ENCODE peak calls at places on chromosomes 12 and 14, in seven cellular contexts. F is BE2C, C is fibroblast of lung, U is A549, E is breast epithelium, P is HCT116, X is mammary epithelial cell. Q is an unnamed sample. For H3K4me1, the result is how much of the 10 kb centered on the place peaks cover.

GRCh38 chr14:58771016-58771415 is 133.3 kb downstream of the DACT1 start:
- DNase-seq in F (no peak), C (no peak), U (no peak), E (no peak), P (no peak), X (no peak), Q (no peak)

GRCh38 chr12:30110970-30111586 is 327.3 kb upstream of the TMTC1 start:
- DNase-seq in F (no peak), C (peak), U (no peak), E (no peak), P (no peak), X (peak), Q (no peak)

GRCh38 chr14:94050231-94050880 is 24.2 kb downstream of the OTUB2 start:
- DNase-seq in F (no peak), C (no peak), U (no peak), E (no peak), P (no peak), X (no peak), Q (no peak)

GRCh38 chr12:50566066-50566465 is 61.3 kb downstream of the DIP2B start:
- DNase-seq in F (no peak), C (no peak), U (no peak), E (no peak), P (no peak), X (no peak), Q (no peak)

GRCh38 chr12:116539905-116540482 is 19.2 kb upstream of the MAP1LC3B2 start:
- DNase-seq in F (peak), C (peak), U (no peak), E (no peak), P (no peak), X (peak), Q (no peak)

GRCh38 chr12:9039397-9039977 is 50.1 kb downstream of the KLRG1 start:
- DNase-seq in F (peak), C (peak), U (peak), E (no peak), P (peak), X (peak), Q (peak)

GRCh38 chr12:129570796-129571400 is 332.9 kb downstream of the TMEM132D start:
- DNase-seq in F (no peak), C (no peak), U (no peak), E (no peak), P (no peak), X (no peak), Q (no peak)

GRCh38 chr14:31884776-31885379 is 192.2 kb upstream of the ARHGAP5 start:
- DNase-seq in F (no peak), C (peak), U (no peak), E (no peak), P (no peak), X (peak), Q (no peak)

GRCh38 chr12:30678221-30678620 is 17.4 kb downstream of the IPO8 start:
- DNase-seq in F (no peak), C (no peak), U (no peak), E (no peak), P (no peak), X (no peak), Q (no peak)

GRCh38 chr12:8692573-8692972 is 5.2 kb upstream of the RIMKLB start:
- DNase-seq in F (no peak), C (peak), U (no peak), E (no peak), P (no peak), X (peak), Q (peak)

GRCh38 chr12:54160807-54161480 is 27.8 kb downstream of the SMUG1 start:
- DNase-seq in F (no peak), C (no peak), U (no peak), E (no peak), P (no peak), X (no peak), Q (no peak)

GRCh38 chr12:47361389-47362031 is 281.8 kb upstream of the AMIGO2 start:
- DNase-seq in F (no peak), C (no peak), U (peak), E (no peak), P (no peak), X (peak), Q (peak)

GRCh38 chr12:22275847-22276246 is 58.7 kb downstream of the ST8SIA1 start:
- DNase-seq in F (no peak), C (peak), U (peak), E (peak), P (no peak), X (peak), Q (no peak)

GRCh38 chr12:123813349-123813748 is 51.2 kb downstream of the DNAH10 start:
- DNase-seq in F (no peak), C (peak), U (no peak), E (no peak), P (no peak), X (peak), Q (no peak)

GRCh38 chr14:90301580-90302181 is 30.1 kb downstream of the NRDE2 start:
- DNase-seq in F (no peak), C (peak), U (peak), E (no peak), P (no peak), X (peak), Q (no peak)

GRCh38 chr14:32370720-32371119 is 41.6 kb downstream of the AKAP6 start:
- DNase-seq in F (no peak), C (peak), U (peak), E (no peak), P (peak), X (peak), Q (no peak)

GRCh38 chr14:79197516-79197915 is 1013.8 kb downstream of the DIO2 start:
- DNase-seq in F (no peak), C (no peak), U (no peak), E (no peak), P (no peak), X (no peak), Q (no peak)
- H3K4me1 ChIP-seq in F (under half), C (under half), U (under half), E (under half), P (under half), X (under half), Q (under half)

GRCh38 chr14:99188721-99189120 is 83.3 kb downstream of the BCL11B start:
- DNase-seq in F (no peak), C (no peak), U (no peak), E (peak), P (no peak), X (no peak), Q (no peak)
- H3K4me1 ChIP-seq in F (under half), C (under half), U (under half), E (under half), P (under half), X (under half), Q (under half)

GRCh38 chr14:36660736-36661505 is 739 bp upstream of the PAX9 start:
- DNase-seq in F (no peak), C (no peak), U (no peak), E (no peak), P (no peak), X (no peak), Q (no peak)
- H3K4me1 ChIP-seq in F (under half), C (under half), U (under half), E (under half), P (under half), X (under half), Q (under half)

GRCh38 chr14:100103261-100104005 is 38.2 kb downstream of the EVL start:
- DNase-seq in F (no peak), C (no peak), U (no peak), E (no peak), P (no peak), X (no peak), Q (no peak)

GRCh38 chr14:100104006-100104352 is 38.8 kb downstream of the EVL start:
- DNase-seq in F (no peak), C (no peak), U (no peak), E (no peak), P (no peak), X (no peak), Q (no peak)

GRCh38 chr14:100100032-100100405 is 34.8 kb downstream of the EVL start:
- DNase-seq in F (no peak), C (no peak), U (no peak), E (no peak), P (no peak), X (no peak), Q (no peak)

GRCh38 chr14:100104523-100105300 is 39.5 kb downstream of the EVL start:
- DNase-seq in F (no peak), C (peak), U (no peak), E (no peak), P (no peak), X (peak), Q (no peak)

GRCh38 chr14:100102156-100102785 is 37.0 kb downstream of the EVL start:
- DNase-seq in F (no peak), C (no peak), U (no peak), E (no peak), P (no peak), X (no peak), Q (no peak)
- H3K4me1 ChIP-seq in F (under half), C (under half), U (under half), E (under half), P (under half), X (under half), Q (half or more)

GRCh38 chr12:12508612-12509011 is 54.1 kb downstream of the DUSP16 start:
- DNase-seq in F (no peak), C (peak), U (no peak), E (no peak), P (no peak), X (peak), Q (no peak)

GRCh38 chr12:12505544-12506501 is 56.8 kb downstream of the DUSP16 start:
- DNase-seq in F (peak), C (peak), U (no peak), E (no peak), P (no peak), X (no peak), Q (no peak)

GRCh38 chr12:12507121-12507520 is 55.5 kb downstream of the DUSP16 start:
- DNase-seq in F (no peak), C (no peak), U (no peak), E (no peak), P (no peak), X (no peak), Q (no peak)

GRCh38 chr12:12503384-12504078 is 59.1 kb downstream of the DUSP16 start:
- DNase-seq in F (no peak), C (no peak), U (no peak), E (no peak), P (no peak), X (no peak), Q (no peak)

DNA sequence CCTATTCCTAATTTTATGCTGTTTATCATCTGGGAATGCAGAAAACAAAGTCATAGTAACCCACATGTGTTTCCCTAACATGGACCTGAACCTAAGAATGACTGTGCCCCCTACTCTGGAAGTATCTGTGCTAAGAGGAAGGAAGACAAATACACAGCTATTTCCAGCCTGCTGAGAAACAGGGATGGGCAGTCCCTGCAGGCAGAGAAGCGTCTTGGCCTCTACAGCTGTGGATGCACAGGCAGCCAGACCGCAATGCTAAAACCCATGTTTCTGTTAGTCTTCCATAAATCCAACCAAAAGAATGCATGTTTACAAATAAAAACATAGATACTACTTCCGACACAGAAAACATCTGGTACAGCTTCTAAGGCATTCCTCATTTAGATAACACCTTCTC is 56.1 kb downstream of the DUSP16 start:
- DNase-seq in F (peak), C (peak), U (no peak), E (no peak), P (no peak), X (no peak), Q (no peak)
- H3K4me1 ChIP-seq in F (under half), C (under half), U (under half), E (under half), P (under half), X (under half), Q (under half)

GRCh38 chr14:50103558-50103957 is 12.8 kb downstream of the VCPKMT start:
- DNase-seq in F (no peak), C (peak), U (no peak), E (no peak), P (no peak), X (no peak), Q (no peak)

GRCh38 chr14:50110323-50111037 is 5.9 kb downstream of the VCPKMT start:
- DNase-seq in F (no peak), C (no peak), U (no peak), E (no peak), P (no peak), X (no peak), Q (no peak)

GRCh38 chr14:50109342-50109741 is 7.0 kb downstream of the VCPKMT start:
- DNase-seq in F (peak), C (peak), U (peak), E (no peak), P (peak), X (no peak), Q (no peak)

GRCh38 chr14:50106178-50106577 is 10.2 kb downstream of the VCPKMT start:
- DNase-seq in F (peak), C (no peak), U (no peak), E (no peak), P (no peak), X (no peak), Q (no peak)

GRCh38 chr14:50107850-50108249 is 8.5 kb downstream of the VCPKMT start:
- DNase-seq in F (no peak), C (no peak), U (no peak), E (no peak), P (no peak), X (no peak), Q (no peak)
- H3K4me1 ChIP-seq in F (under half), C (under half), U (under half), E (under half), P (under half), X (under half), Q (under half)

GRCh38 chr14:68521557-68521901 is 271.3 kb downstream of the ZFP36L1 start:
- DNase-seq in F (no peak), C (no peak), U (no peak), E (no peak), P (no peak), X (no peak), Q (no peak)
- H3K4me1 ChIP-seq in F (under half), C (under half), U (under half), E (under half), P (half or more), X (under half), Q (under half)

Q was measured in DND-41.